ENCODE peak calls at places on chromosomes 4 and X, in seven cellular contexts. M is upper lobe of right lung; K is CD4-positive, alpha-beta T cell; N is CD8-positive, alpha-beta memory T cell; Q is esophagus squamous epithelium; V is ovary; B is HCT116. E is an unnamed sample.

GRCh38 chr4:118991686-118992085 is 103.0 kb downstream of the SYNPO2 start:
- DNase-seq in Q (no peak), M (no peak), N (no peak), V (no peak), B (no peak), K (no peak), E (no peak)

GRCh38 chr4:1530356-1530755 is 124.1 kb upstream of the NKX1-1 start:
- DNase-seq in Q (no peak), M (no peak), B (no peak), N (no peak), V (no peak), K (no peak), E (no peak)

GRCh38 chrX:111759676-111760075 is 78.7 kb downstream of the ALG13 start:
- DNase-seq in M (no peak), B (no peak), K (no peak), N (no peak), V (no peak), Q (no peak), E (no peak)

GRCh38 chrX:101040197-101040596 is 11.7 kb downstream of the TRMT2B start:
- DNase-seq in M (no peak), V (no peak), Q (no peak), N (no peak), B (no peak), K (no peak), E (no peak)

GRCh38 chr4:108849611-108850406 is 87.0 kb upstream of the ETNPPL start:
- DNase-seq in N (no peak), V (no peak), M (no peak), B (no peak), Q (no peak), K (peak), E (no peak)

GRCh38 chr4:2794707-2795557 is 2.0 kb downstream of the SH3BP2 start:
- DNase-seq in Q (no peak), K (no peak), V (peak), N (no peak), B (no peak), M (peak), E (peak)

GRCh38 chrX:46485897-46486296 is 59.3 kb downstream of the ZNF674 start:
- DNase-seq in V (no peak), Q (no peak), B (no peak), K (peak), M (no peak), N (no peak), E (no peak)

GRCh38 chr4:185920691-185921260 is 108.8 kb upstream of the SORBS2 start:
- DNase-seq in B (no peak), Q (no peak), M (no peak), K (no peak), V (no peak), N (no peak), E (no peak)

GRCh38 chr4:76208005-76208765 is 5.4 kb downstream of the SCARB2 start:
- DNase-seq in K (no peak), V (peak), Q (no peak), B (no peak), M (peak), N (no peak), E (peak)

GRCh38 chrX:12065251-12065650 is 73.0 kb upstream of the FRMPD4 start:
- DNase-seq in M (no peak), N (no peak), B (no peak), K (no peak), V (no peak), Q (no peak), E (no peak)

GRCh38 chr4:185309770-185310169 is 86.0 kb downstream of the LRP2BP start:
- DNase-seq in B (no peak), V (no peak), Q (no peak), N (no peak), K (no peak), M (no peak), E (no peak)

GRCh38 chr4:49063670-49064069 is 77.6 kb downstream of the CWH43 start:
- DNase-seq in M (no peak), B (no peak), K (no peak), N (no peak), V (no peak), Q (no peak), E (no peak)

GRCh38 chr4:7195138-7195510 is 2.8 kb downstream of the SORCS2 start:
- DNase-seq in K (no peak), V (no peak), N (no peak), B (no peak), M (peak), Q (no peak), E (peak)

GRCh38 chr4:110510282-110510681 is 34.3 kb downstream of the ENPEP start:
- DNase-seq in N (no peak), Q (no peak), B (no peak), M (no peak), V (no peak), K (no peak), E (no peak)

GRCh38 chr4:139961344-139961948 is 192.5 kb downstream of the MAML3 start:
- DNase-seq in B (no peak), K (no peak), V (no peak), N (no peak), Q (no peak), M (no peak), E (no peak)

GRCh38 chr4:184475096-184475461 is 729 bp upstream of the IRF2 start:
- DNase-seq in V (peak), Q (peak), K (peak), B (no peak), N (no peak), M (peak), E (peak)

GRCh38 chrX:43880439-43880838 is 1.8 kb downstream of the MAOB start:
- DNase-seq in N (no peak), B (peak), Q (no peak), M (no peak), V (no peak), K (no peak), E (no peak)

GRCh38 chr4:120286813-120287212 is 220.2 kb upstream of the MAD2L1 start:
- DNase-seq in Q (no peak), N (no peak), B (no peak), V (no peak), K (no peak), M (no peak), E (no peak)

GRCh38 chrX:148024425-148025148 is 43.5 kb downstream of the FMR1NB start:
- DNase-seq in V (no peak), K (no peak), Q (no peak), N (no peak), M (no peak), B (no peak), E (no peak)

GRCh38 chrX:139202742-139203410 is 327.7 kb upstream of the F9 start:
- DNase-seq in Q (no peak), V (no peak), K (no peak), B (no peak), N (no peak), M (no peak), E (no peak)

GRCh38 chr4:212438-213174 is 88.3 kb downstream of the ZNF718 start:
- DNase-seq in B (no peak), M (peak), K (no peak), Q (no peak), V (peak), N (no peak), E (peak)

GRCh38 chr4:150212927-150213326 is 134.7 kb downstream of the DCLK2 start:
- DNase-seq in B (no peak), K (no peak), N (no peak), Q (no peak), V (no peak), M (no peak), E (no peak)

GRCh38 chr4:121851354-121851753 is 18.9 kb downstream of the BBS7 start:
- DNase-seq in B (no peak), K (no peak), N (no peak), V (no peak), Q (no peak), M (no peak), E (no peak)

GRCh38 chr4:77817304-77818076 is 1.7 kb downstream of the CNOT6L start:
- DNase-seq in K (no peak), N (no peak), B (no peak), Q (no peak), M (no peak), V (no peak), E (no peak)

GRCh38 chr4:12126476-12126875 is 697.8 kb upstream of the HS3ST1 start:
- DNase-seq in N (no peak), K (no peak), V (no peak), Q (no peak), B (no peak), M (no peak), E (no peak)

GRCh38 chr4:2024683-2025082 is 15.9 kb upstream of the NELFA start:
- DNase-seq in N (no peak), M (no peak), Q (no peak), B (no peak), V (no peak), K (no peak), E (no peak)

GRCh38 chr4:102623622-102624021 is 122.5 kb downstream of the NFKB1 start:
- DNase-seq in V (no peak), K (no peak), M (no peak), Q (no peak), N (no peak), B (peak), E (no peak)

GRCh38 chrX:19849433-19850190 is 37.8 kb downstream of the SH3KBP1 start:
- DNase-seq in K (no peak), V (no peak), Q (no peak), B (no peak), N (no peak), M (no peak), E (no peak)

GRCh38 chr4:62328526-62328925 is 1128.4 kb downstream of the ADGRL3 start:
- DNase-seq in N (no peak), K (no peak), B (no peak), V (no peak), Q (no peak), M (no peak), E (no peak)

GRCh38 chrX:116232833-116233232 is 62.3 kb downstream of the AGTR2 start:
- DNase-seq in B (no peak), K (no peak), N (no peak), Q (no peak), V (no peak), M (no peak), E (no peak)

GRCh38 chr4:80566203-80566872 is 230.8 kb downstream of the CFAP299 start:
- DNase-seq in N (no peak), Q (no peak), B (no peak), M (no peak), K (no peak), V (no peak), E (no peak)

GRCh38 chrX:94178145-94178790 is 504.3 kb downstream of the FAM133A start:
- DNase-seq in M (no peak), B (no peak), Q (no peak), V (no peak), N (no peak), K (no peak), E (no peak)

GRCh38 chr4:189498457-189498856 is 442.2 kb upstream of the FRG1 start:
- DNase-seq in B (no peak), V (no peak), Q (no peak), K (no peak), M (no peak), N (no peak), E (no peak)

GRCh38 chr4:176302283-176303275 is 17.2 kb upstream of the SPCS3 start:
- DNase-seq in V (no peak), N (no peak), Q (no peak), K (no peak), B (peak), M (no peak), E (no peak)

GRCh38 chrX:13007519-13008188 is 32.7 kb downstream of the TMSB4X start:
- DNase-seq in K (no peak), Q (no peak), B (no peak), N (no peak), M (no peak), V (no peak), E (no peak)

GRCh38 chr4:97836662-97837061 is 306.6 kb downstream of the STPG2 start:
- DNase-seq in V (no peak), B (no peak), K (no peak), N (no peak), Q (no peak), M (no peak), E (no peak)

GRCh38 chrX:154779261-154779660 is 16.6 kb downstream of the DKC1 start:
- DNase-seq in N (no peak), M (no peak), Q (no peak), K (no peak), V (no peak), B (no peak), E (no peak)

GRCh38 chrX:39897741-39898097 is 200.0 kb downstream of the BCOR start:
- DNase-seq in Q (no peak), N (no peak), K (no peak), V (no peak), M (no peak), B (no peak), E (no peak)

GRCh38 chrX:39896951-39897740 is 200.6 kb downstream of the BCOR start:
- DNase-seq in N (no peak), B (no peak), V (peak), Q (no peak), K (no peak), M (no peak), E (no peak)

GRCh38 chrX:39894626-39895025 is 203.1 kb downstream of the BCOR start:
- DNase-seq in B (no peak), V (no peak), K (no peak), N (no peak), M (peak), Q (no peak), E (no peak)

GRCh38 chrX:39893417-39894338 is 204.1 kb downstream of the BCOR start:
- DNase-seq in Q (no peak), V (no peak), M (no peak), N (no peak), B (no peak), K (no peak), E (no peak)

DNA sequence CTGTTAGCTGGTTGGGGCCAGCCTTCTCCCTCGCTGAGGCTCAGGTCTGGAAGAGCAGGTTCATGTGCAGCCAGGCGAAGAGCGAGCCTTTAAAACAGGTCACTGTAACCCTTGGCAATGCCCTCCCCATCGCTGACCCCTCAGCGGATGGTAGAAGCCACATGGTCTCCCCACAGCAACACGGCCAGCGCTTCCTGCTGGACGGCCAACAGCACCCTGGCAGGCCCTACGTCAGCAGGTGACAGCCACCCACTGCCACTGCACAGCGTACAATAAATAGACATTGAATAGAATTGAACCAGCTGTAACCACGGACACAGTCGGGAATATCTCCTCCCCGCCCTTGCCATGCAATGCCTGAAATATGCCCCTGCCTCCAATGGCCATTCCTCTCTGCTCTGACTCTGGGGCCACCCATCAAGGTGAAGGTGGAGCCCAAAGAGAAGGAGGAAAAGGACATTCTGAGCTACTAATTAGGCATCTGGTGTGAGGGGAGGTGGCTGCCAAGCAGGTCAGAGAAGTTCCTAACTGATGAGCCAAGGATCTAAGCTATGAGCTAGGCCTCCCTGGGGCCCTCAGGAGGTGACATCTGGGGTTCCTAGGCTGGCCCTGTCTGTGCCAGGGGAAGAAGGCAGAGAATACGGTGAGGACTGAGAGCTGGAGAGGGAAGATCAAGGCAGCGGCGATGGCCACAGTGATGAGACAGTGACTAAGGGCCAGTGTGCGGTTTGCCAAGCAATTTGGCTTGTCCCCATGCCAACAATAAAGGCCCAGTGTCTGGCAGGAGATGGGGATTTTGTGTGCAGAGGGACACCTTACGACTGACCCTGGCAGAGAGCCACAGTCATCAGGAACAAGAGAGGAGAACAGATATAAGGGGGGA is 202.3 kb downstream of the BCOR start:
- DNase-seq in V (no peak), K (no peak), B (no peak), Q (no peak), M (no peak), N (no peak), E (no peak)
- H3K27ac ChIP-seq in V (no peak), K (no peak), B (no peak), Q (peak), M (peak), N (no peak), E (no peak)

GRCh38 chr4:88439161-88439760 is 17.7 kb upstream of the HERC5 start:
- DNase-seq in N (no peak), M (no peak), V (no peak), Q (no peak), K (no peak), B (no peak), E (no peak)
- H3K27ac ChIP-seq in N (no peak), M (no peak), V (no peak), Q (no peak), K (no peak), B (no peak), E (no peak)

GRCh38 chr4:89289312-89289711 is 18.3 kb downstream of the GPRIN3 start:
- DNase-seq in M (no peak), B (no peak), K (no peak), N (no peak), Q (no peak), V (no peak), E (no peak)

GRCh38 chr4:89287945-89288344 is 19.7 kb downstream of the GPRIN3 start:
- DNase-seq in K (no peak), B (no peak), N (no peak), M (no peak), Q (no peak), V (no peak), E (no peak)

GRCh38 chr4:89290727-89291126 is 16.9 kb downstream of the GPRIN3 start:
- DNase-seq in N (no peak), V (no peak), K (no peak), B (no peak), Q (no peak), M (no peak), E (no peak)

GRCh38 chr4:89285735-89286134 is 21.9 kb downstream of the GPRIN3 start:
- DNase-seq in Q (no peak), M (no peak), K (no peak), B (no peak), N (no peak), V (no peak), E (no peak)

GRCh38 chr4:89288430-89288829 is 19.2 kb downstream of the GPRIN3 start:
- DNase-seq in M (no peak), V (no peak), Q (no peak), B (no peak), N (no peak), K (no peak), E (no peak)
- H3K27ac ChIP-seq in M (no peak), V (no peak), Q (no peak), B (no peak), N (peak), K (no peak), E (no peak)

DNA sequence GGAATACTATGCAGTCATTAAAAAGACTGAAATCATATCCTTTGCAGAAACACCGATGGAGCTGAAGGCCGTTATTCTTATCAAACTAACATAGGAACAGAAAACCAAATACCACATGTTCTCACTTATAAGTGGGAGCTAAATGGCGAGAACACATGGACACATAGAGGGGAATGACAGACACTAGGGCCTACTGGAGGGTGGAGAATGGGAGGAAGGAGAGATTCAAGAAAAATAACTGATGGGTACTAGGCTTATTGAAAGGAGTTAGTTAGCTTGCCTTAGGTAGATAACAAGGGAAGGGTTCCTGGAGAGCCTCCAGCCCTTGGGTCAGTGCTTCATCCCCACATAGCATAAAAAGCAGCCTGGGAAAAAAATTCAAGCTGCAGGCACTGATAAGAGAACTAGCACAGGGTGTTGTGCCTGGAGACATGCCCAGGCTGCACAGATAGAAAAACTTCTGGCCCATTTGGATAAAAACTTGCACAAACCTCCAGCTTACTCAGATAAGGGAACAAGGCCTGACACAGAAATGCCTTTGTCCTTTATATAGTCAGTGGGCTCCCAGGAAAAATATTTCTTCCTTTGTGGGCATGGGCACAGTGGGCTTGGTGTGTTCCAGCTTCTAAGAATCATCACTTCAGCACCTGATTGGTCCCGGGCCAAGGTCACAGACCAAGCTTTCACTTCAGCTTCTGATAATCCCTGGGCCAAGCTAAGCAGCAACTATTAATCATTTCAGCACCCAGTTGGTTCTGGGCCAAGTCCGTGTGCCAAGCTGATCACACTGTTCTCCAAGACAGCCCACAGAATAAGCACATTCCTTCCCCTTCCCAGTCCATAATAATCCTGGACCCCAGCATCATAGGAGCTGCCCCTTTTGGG is 23.1 kb upstream of the PWWP3B start:
- DNase-seq in V (peak), B (no peak), M (no peak), N (no peak), Q (no peak), K (no peak), E (no peak)
- H3K27ac ChIP-seq in V (no peak), B (no peak), M (no peak), N (no peak), Q (no peak), K (no peak), E (no peak)

DNA sequence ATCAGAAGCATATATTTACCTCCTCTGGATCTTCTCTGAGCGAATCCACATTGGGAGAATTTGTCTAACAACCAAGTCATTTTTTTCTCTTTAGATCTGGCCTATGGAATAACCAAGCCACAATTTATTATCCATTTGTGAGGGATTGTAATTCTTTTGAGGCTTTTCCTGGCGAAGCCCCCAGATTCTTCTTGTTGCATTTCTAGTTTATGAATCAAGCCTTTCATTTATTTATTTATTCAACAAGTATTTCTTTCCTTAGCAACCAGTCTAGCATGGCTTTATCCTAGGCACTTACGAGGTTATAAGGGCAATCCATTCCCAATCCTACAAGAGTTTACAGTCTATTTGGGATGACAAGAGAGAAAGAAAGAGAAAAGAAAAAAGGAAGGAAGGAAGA is 18.4 kb upstream of the FNIP2 start:
- DNase-seq in M (no peak), K (no peak), Q (no peak), V (no peak), N (no peak), B (no peak), E (no peak)
- H3K27ac ChIP-seq in M (no peak), K (no peak), Q (no peak), V (no peak), N (no peak), B (no peak), E (no peak)

GRCh38 chr4:39045791-39046221 is 13.6 kb upstream of the TMEM156 start:
- DNase-seq in V (no peak), B (no peak), N (peak), Q (no peak), M (no peak), K (peak), E (no peak)
- H3K27ac ChIP-seq in V (no peak), B (no peak), N (peak), Q (peak), M (peak), K (peak), E (peak)